ENCODE peak calls at places on chromosome 21, in six cellular contexts. C, X, O, R, P and B are unnamed samples.

GRCh38 chr21:45538381-45539045 is 3.7 kb downstream of the SLC19A1 start:
- DNase-seq in C (no peak), X (no peak), O (no peak), R (no peak), P (no peak), B (no peak)

GRCh38 chr21:39110431-39110830 is 72.8 kb downstream of the PSMG1 start:
- DNase-seq in C (no peak), X (no peak), O (no peak), R (no peak), P (no peak), B (no peak)

GRCh38 chr21:38178653-38179503 is 77.9 kb upstream of the KCNJ15 start:
- DNase-seq in C (no peak), X (no peak), O (no peak), R (peak; percentile 65), P (no peak), B (no peak)

GRCh38 chr21:14690886-14691285 is 144.8 kb upstream of the SAMSN1 start:
- DNase-seq in C (no peak), X (no peak), O (no peak), R (peak; percentile 26), P (peak; percentile 26), B (no peak)

GRCh38 chr21:36141513-36141925 is 6.6 kb downstream of the CBR3 start:
- DNase-seq in C (peak; percentile 99), X (peak; percentile 54), O (peak; percentile 100), R (peak; percentile 99), P (peak; percentile 97), B (peak; percentile 76)

GRCh38 chr21:31158789-31159581 is 120.7 kb upstream of the KRTAP19-8 start:
- DNase-seq in C (peak; percentile 44), X (no peak), O (no peak), R (no peak), P (no peak), B (no peak)

GRCh38 chr21:35911412-35912191 is 148.7 kb downstream of the SETD4 start:
- DNase-seq in C (no peak), X (no peak), O (no peak), R (peak; percentile 59), P (no peak), B (no peak)

GRCh38 chr21:39452207-39452964 is 616 bp downstream of the SH3BGR start:
- DNase-seq in C (no peak), X (no peak), O (no peak), R (peak; percentile 14), P (no peak), B (no peak)

GRCh38 chr21:34669149-34669879 is 520 bp downstream of the CLIC6 start:
- DNase-seq in C (peak; percentile 60), X (no peak), O (no peak), R (no peak), P (no peak), B (no peak)

GRCh38 chr21:21159253-21159899 is 161.2 kb downstream of the NCAM2 start:
- DNase-seq in C (no peak), X (no peak), O (no peak), R (peak; percentile 0), P (no peak), B (no peak)